ENCODE peak calls at places on chromosomes 16 and 17, in four cellular contexts. V is fibroblast of lung, E is GM23248, G is PC-3. L is an unnamed sample. For H3K9me3 and H3K27me3, the result is how much of the 10 kb centered on the place peaks cover.

GRCh38 chr16:27795992-27796614 is 246.2 kb downstream of the KATNIP start:
- DNase-seq in V (peak), E (peak), G (peak), L (peak)

GRCh38 chr16:66382966-66383299 is 16.4 kb downstream of the CDH5 start:
- DNase-seq in V (peak), E (peak), G (peak), L (no peak)

GRCh38 chr16:28494141-28494851 is at the start of gene APOBR:
- DNase-seq in V (no peak), E (no peak), G (no peak), L (no peak)

GRCh38 chr16:1532081-1532760 is 1.2 kb upstream of the TMEM204 start:
- DNase-seq in V (peak), E (peak), G (no peak), L (no peak)

GRCh38 chr17:27524594-27524993 is 68.3 kb downstream of the KSR1 start:
- DNase-seq in V (no peak), E (no peak), G (no peak), L (no peak)

GRCh38 chr17:21194688-21195087 is 19.3 kb downstream of the TMEM11 start:
- DNase-seq in V (peak), E (peak), G (no peak), L (no peak)

GRCh38 chr17:31413871-31414589 is 22.6 kb downstream of the RAB11FIP4 start:
- DNase-seq in V (peak), E (peak), G (peak), L (no peak)

GRCh38 chr16:85891776-85892166 is 7.2 kb upstream of the IRF8 start:
- DNase-seq in V (no peak), E (no peak), G (no peak), L (peak)

GRCh38 chr17:56074366-56074765 is 78.9 kb upstream of the ANKFN1 start:
- DNase-seq in V (no peak), E (no peak), G (no peak), L (no peak)

GRCh38 chr16:85759136-85759535 is 8.2 kb upstream of the C16orf74 start:
- DNase-seq in V (no peak), E (no peak), G (no peak), L (no peak)

GRCh38 chr16:15530085-15530484 is 95.7 kb downstream of the BMERB1 start:
- DNase-seq in V (no peak), E (no peak), G (no peak), L (no peak)

GRCh38 chr17:9854255-9854654 is 28.5 kb downstream of the GLP2R start:
- DNase-seq in V (no peak), E (no peak), G (no peak), L (no peak)

GRCh38 chr17:66956941-66957340 is 7.6 kb upstream of the CACNG4 start:
- DNase-seq in V (no peak), E (no peak), G (no peak), L (no peak)

GRCh38 chr16:50539822-50540710 is 8.1 kb upstream of the NKD1 start:
- DNase-seq in V (no peak), E (no peak), G (no peak), L (peak)

GRCh38 chr16:6484931-6485330 is 847.7 kb upstream of the RBFOX1 start:
- DNase-seq in V (no peak), E (no peak), G (no peak), L (no peak)

GRCh38 chr16:8925455-8925854 is 38.3 kb downstream of the USP7 start:
- DNase-seq in V (no peak), E (no peak), G (no peak), L (no peak)

GRCh38 chr16:87206646-87207451 is 110.3 kb downstream of the C16orf95 start:
- DNase-seq in V (peak), E (peak), G (peak), L (no peak)

GRCh38 chr17:33966410-33967063 is 288.5 kb upstream of the CCL2 start:
- DNase-seq in V (no peak), E (no peak), G (no peak), L (no peak)

GRCh38 chr17:33970271-33970670 is 284.8 kb upstream of the CCL2 start:
- DNase-seq in V (no peak), E (no peak), G (no peak), L (no peak)

GRCh38 chr17:33967608-33968349 is 287.3 kb upstream of the CCL2 start:
- DNase-seq in V (no peak), E (no peak), G (no peak), L (no peak)

GRCh38 chr17:33964344-33964979 is 290.6 kb upstream of the CCL2 start:
- DNase-seq in V (no peak), E (no peak), G (no peak), L (peak)

GRCh38 chr17:33968350-33969044 is 286.6 kb upstream of the CCL2 start:
- DNase-seq in V (no peak), E (peak), G (no peak), L (peak)
- H3K9ac ChIP-seq in V (no peak), E (no peak), G (no peak), L (no peak)

DNA sequence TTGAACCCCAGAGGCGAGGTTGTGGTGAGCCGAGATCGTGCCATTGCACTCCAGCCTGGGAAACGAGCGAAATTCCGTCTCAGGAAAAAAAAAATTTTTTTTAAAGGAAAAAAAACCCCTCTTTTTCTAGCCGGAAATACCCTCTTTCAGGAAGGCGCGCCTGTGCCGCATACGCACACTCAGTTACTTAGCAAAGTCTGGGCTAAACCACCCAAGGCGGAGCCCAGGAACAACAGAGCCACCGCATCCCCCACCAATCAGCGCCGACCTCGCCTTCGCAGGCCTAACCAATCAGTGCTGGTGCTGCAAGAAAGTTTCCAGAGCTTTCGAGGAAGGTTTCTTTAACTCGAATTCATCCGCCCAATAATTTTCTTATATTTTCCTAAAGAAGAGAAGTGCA is 510.4 kb downstream of the KCNJ18 start:
- DNase-seq in V (no peak), E (no peak), G (no peak), L (no peak)
- H3K9me3 ChIP-seq in V (under half), E (under half), G (under half), L (under half)

GRCh38 chr16:57577691-57578224 is 35.3 kb downstream of the ADGRG5 start:
- DNase-seq in V (no peak), E (no peak), G (no peak), L (no peak)

GRCh38 chr16:57576429-57576870 is 34.0 kb downstream of the ADGRG5 start:
- DNase-seq in V (peak), E (peak), G (peak), L (peak)

GRCh38 chr16:57579361-57579665 is 36.9 kb downstream of the ADGRG5 start:
- DNase-seq in V (no peak), E (no peak), G (no peak), L (no peak)

GRCh38 chr16:57577214-57577613 is 34.8 kb downstream of the ADGRG5 start:
- DNase-seq in V (no peak), E (no peak), G (no peak), L (no peak)

DNA sequence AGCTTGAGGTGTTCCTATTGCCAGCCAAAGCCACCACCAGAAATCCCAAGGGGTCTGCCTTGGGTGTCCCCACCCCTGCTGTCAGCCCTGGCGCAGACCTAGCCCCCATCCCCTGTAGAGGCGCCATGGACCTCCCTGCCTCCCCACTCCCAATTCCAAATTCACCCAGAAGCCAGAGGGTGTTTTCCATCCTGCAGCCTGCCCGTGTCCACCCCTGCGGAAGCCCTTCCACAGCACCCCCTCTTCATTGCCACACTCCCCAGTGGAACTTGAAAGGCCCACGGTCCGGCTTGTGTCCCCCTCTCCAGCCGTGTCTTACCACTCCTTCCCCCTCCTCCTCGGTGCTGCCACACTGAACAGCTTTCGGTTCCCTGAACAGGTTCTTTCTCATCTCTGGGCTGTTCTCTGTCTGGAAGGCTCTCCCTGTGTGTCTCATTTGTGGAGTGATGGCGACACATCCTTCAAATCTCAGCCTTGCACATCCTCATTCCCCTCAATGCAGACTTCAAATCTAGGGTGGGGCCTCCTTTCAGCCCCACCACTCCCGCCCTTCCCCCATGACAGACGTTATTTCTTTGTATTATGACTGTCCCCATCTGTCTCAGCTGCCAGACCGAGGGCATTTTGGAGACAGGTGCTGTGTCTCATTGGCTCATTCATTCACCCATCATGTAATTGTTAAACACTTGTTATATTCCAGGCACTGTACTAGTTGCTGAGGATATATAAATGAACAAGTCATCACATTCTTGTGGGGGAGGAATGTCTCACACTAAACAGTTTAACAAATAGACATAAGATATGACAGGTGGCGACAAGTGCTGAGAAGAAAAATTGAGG is 36.3 kb downstream of the ADGRG5 start:
- DNase-seq in V (no peak), E (no peak), G (no peak), L (no peak)
- H3K27me3 ChIP-seq in V (under half), E (under half), G (under half), L (under half)

DNA sequence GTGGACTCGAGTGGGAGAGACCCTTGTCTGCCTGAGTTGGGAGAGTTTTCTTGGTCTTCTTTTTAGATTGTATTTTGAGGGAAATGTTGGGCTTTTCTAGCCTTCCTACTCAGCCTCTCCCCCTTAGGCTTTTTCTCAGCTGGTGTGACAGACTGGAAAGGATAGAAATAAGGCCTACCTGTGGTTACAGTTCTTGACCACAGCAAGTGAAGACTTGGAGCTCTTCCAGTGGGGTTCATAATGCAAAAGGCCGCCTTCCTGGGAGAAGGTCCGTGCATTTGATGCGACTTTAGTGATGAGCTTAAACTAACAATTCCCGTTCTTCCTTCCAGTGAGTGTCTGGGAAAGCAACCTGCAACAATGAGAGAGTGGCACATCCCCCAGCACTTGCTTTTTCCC is 56.8 kb downstream of the B9D1 start:
- DNase-seq in V (no peak), E (no peak), G (no peak), L (peak)
- H3K9ac ChIP-seq in V (no peak), E (no peak), G (no peak), L (no peak)

DNA sequence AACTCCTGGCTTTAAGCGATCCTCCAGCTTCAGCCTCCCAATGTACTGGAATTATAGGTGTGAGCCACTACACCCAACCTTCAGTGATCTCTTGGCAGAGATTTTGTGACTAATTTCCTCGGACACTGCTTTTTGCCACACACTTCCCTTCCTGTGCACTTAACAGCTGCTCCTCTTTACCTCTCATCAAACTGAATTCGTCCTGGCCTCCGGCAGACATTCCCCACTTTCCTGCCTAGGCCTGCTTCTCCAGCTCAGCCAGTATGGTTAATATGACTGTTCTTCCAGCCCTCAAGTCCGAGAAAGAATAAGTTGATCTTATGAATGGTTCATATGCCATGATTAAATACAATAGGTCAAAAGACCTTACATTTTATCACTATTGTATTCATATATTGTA is 69.0 kb upstream of the MTMR4 start:
- DNase-seq in V (no peak), E (no peak), G (no peak), L (no peak)
- H3K9me3 ChIP-seq in V (under half), E (under half), G (under half), L (under half)